ENCODE peak calls at places on chromosome 17, in nine cellular contexts. One of them, this sample, is unnamed.

GRCh38 chr17:282000-282911 is 70.4 kb downstream of the RPH3AL start:
- DNase-seq in PC-3: no peak
- DNase-seq in GM12864: no peak
- DNase-seq in body of pancreas: no peak
- DNase-seq in astrocyte of the spinal cord: no peak
- DNase-seq in IMR-90: no peak
- DNase-seq in fibroblast of lung: no peak
- DNase-seq in A549: no peak
- DNase-seq in aorta: peak
- DNase-seq in this sample: no peak

GRCh38 chr17:82489117-82489516 is 30.4 kb upstream of the FOXK2 start:
- DNase-seq in fibroblast of lung: peak
- DNase-seq in astrocyte of the spinal cord: peak
- DNase-seq in A549: no peak
- DNase-seq in PC-3: no peak
- DNase-seq in body of pancreas: no peak
- DNase-seq in GM12864: no peak
- DNase-seq in aorta: peak
- DNase-seq in IMR-90: peak
- DNase-seq in this sample: no peak

GRCh38 chr17:7445011-7445927 is at the start of gene CHRNB1:
- DNase-seq in IMR-90: peak
- DNase-seq in A549: peak
- DNase-seq in GM12864: no peak
- DNase-seq in astrocyte of the spinal cord: peak
- DNase-seq in fibroblast of lung: peak
- DNase-seq in aorta: peak
- DNase-seq in body of pancreas: peak
- DNase-seq in PC-3: no peak
- DNase-seq in this sample: peak

GRCh38 chr17:72494576-72494975 is 373.8 kb downstream of the SOX9 start:
- DNase-seq in GM12864: no peak
- DNase-seq in fibroblast of lung: no peak
- DNase-seq in PC-3: no peak
- DNase-seq in IMR-90: no peak
- DNase-seq in A549: no peak
- DNase-seq in body of pancreas: no peak
- DNase-seq in astrocyte of the spinal cord: no peak
- DNase-seq in aorta: no peak
- DNase-seq in this sample: no peak

GRCh38 chr17:76268015-76268749 is 3.0 kb downstream of the UBALD2 start:
- DNase-seq in A549: no peak
- DNase-seq in IMR-90: peak
- DNase-seq in body of pancreas: no peak
- DNase-seq in fibroblast of lung: peak
- DNase-seq in GM12864: no peak
- DNase-seq in PC-3: no peak
- DNase-seq in astrocyte of the spinal cord: peak
- DNase-seq in aorta: peak
- DNase-seq in this sample: no peak

GRCh38 chr17:42553866-42554249 is 1.1 kb downstream of the HSD17B1 start:
- DNase-seq in GM12864: no peak
- DNase-seq in aorta: no peak
- DNase-seq in body of pancreas: no peak
- DNase-seq in A549: no peak
- DNase-seq in fibroblast of lung: no peak
- DNase-seq in PC-3: peak
- DNase-seq in IMR-90: no peak
- DNase-seq in astrocyte of the spinal cord: no peak
- DNase-seq in this sample: no peak

GRCh38 chr17:76076765-76077581 is 2.0 kb upstream of the ZACN start:
- DNase-seq in PC-3: no peak
- DNase-seq in A549: no peak
- DNase-seq in body of pancreas: no peak
- DNase-seq in fibroblast of lung: no peak
- DNase-seq in aorta: no peak
- DNase-seq in astrocyte of the spinal cord: no peak
- DNase-seq in GM12864: no peak
- DNase-seq in IMR-90: peak
- DNase-seq in this sample: no peak

GRCh38 chr17:45824901-45825492 is 19.7 kb upstream of the SPPL2C start:
- DNase-seq in astrocyte of the spinal cord: no peak
- DNase-seq in fibroblast of lung: no peak
- DNase-seq in PC-3: no peak
- DNase-seq in A549: no peak
- DNase-seq in body of pancreas: no peak
- DNase-seq in IMR-90: no peak
- DNase-seq in GM12864: no peak
- DNase-seq in aorta: no peak
- DNase-seq in this sample: no peak

GRCh38 chr17:66841328-66841727 is 6.4 kb downstream of the CACNG5 start:
- DNase-seq in IMR-90: no peak
- DNase-seq in A549: no peak
- DNase-seq in astrocyte of the spinal cord: no peak
- DNase-seq in PC-3: peak
- DNase-seq in GM12864: no peak
- DNase-seq in body of pancreas: no peak
- DNase-seq in aorta: no peak
- DNase-seq in fibroblast of lung: no peak
- DNase-seq in this sample: no peak

GRCh38 chr17:29569245-29569950 is 897 bp downstream of the TP53I13 start:
- DNase-seq in fibroblast of lung: no peak
- DNase-seq in aorta: peak
- DNase-seq in A549: no peak
- DNase-seq in PC-3: peak
- DNase-seq in GM12864: no peak
- DNase-seq in body of pancreas: peak
- DNase-seq in astrocyte of the spinal cord: no peak
- DNase-seq in IMR-90: peak
- DNase-seq in this sample: no peak

GRCh38 chr17:48307814-48308411 is 122.1 kb downstream of the SKAP1 start:
- DNase-seq in PC-3: peak
- DNase-seq in GM12864: peak
- DNase-seq in fibroblast of lung: peak
- DNase-seq in body of pancreas: peak
- DNase-seq in A549: peak
- DNase-seq in astrocyte of the spinal cord: peak
- DNase-seq in aorta: no peak
- DNase-seq in IMR-90: peak
- DNase-seq in this sample: peak

GRCh38 chr17:29929006-29929543 is 953 bp downstream of the SSH2 start:
- DNase-seq in fibroblast of lung: peak
- DNase-seq in GM12864: no peak
- DNase-seq in astrocyte of the spinal cord: peak
- DNase-seq in A549: no peak
- DNase-seq in IMR-90: no peak
- DNase-seq in PC-3: peak
- DNase-seq in body of pancreas: peak
- DNase-seq in aorta: no peak
- DNase-seq in this sample: peak

DNA sequence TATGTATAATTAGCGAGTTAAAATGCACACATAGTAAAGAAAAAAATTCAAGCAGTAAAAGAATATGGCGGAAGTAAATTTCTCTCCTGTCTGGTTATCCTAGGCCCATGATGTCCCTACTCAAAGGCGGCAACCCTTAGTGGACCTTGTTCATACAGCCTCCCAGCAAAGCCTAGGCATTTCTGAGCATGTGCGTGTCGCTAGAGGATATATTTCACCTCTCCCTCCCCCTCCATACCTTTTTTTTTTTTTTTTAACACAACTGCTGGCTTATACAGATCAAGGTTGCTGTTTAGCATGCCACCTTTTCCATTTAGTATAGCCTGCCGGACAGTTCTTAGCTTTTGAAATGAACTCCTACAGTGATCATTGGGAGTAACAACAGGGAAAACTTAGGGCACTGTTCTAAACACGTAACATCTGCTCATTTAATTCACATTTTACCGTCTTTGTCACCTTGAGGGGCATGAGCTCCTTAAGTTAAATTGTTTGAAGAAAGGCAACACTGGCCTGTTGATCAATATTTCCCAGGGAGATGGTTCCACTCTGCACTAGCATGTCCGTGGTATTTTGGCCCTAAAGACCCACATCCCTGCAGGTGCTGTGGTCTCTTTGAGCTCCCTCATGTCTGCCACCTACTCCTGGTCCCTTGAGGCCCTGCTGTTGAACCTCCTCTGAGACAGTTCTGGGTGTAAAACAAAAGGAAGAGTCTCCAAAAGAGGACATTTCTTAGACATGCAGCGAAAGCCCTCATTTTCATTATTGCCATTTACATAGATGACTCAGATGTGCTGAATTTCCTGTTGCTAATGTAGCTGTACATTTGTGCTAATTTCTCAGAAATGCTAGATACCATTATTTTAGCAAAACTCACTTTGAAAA is 4.1 kb upstream of the TNFRSF13B start:
- DNase-seq in PC-3: peak
- DNase-seq in fibroblast of lung: no peak
- DNase-seq in astrocyte of the spinal cord: no peak
- DNase-seq in body of pancreas: no peak
- DNase-seq in aorta: no peak
- DNase-seq in GM12864: peak
- DNase-seq in IMR-90: no peak
- DNase-seq in A549: no peak
- DNase-seq in this sample: no peak
- H3K4me3 ChIP-seq in PC-3: no peak
- H3K4me3 ChIP-seq in fibroblast of lung: no peak
- H3K4me3 ChIP-seq in astrocyte of the spinal cord: no peak
- H3K4me3 ChIP-seq in body of pancreas: no peak
- H3K4me3 ChIP-seq in aorta: no peak
- H3K4me3 ChIP-seq in GM12864: peak
- H3K4me3 ChIP-seq in IMR-90: no peak
- H3K4me3 ChIP-seq in A549: no peak
- H3K4me3 ChIP-seq in this sample: no peak

DNA sequence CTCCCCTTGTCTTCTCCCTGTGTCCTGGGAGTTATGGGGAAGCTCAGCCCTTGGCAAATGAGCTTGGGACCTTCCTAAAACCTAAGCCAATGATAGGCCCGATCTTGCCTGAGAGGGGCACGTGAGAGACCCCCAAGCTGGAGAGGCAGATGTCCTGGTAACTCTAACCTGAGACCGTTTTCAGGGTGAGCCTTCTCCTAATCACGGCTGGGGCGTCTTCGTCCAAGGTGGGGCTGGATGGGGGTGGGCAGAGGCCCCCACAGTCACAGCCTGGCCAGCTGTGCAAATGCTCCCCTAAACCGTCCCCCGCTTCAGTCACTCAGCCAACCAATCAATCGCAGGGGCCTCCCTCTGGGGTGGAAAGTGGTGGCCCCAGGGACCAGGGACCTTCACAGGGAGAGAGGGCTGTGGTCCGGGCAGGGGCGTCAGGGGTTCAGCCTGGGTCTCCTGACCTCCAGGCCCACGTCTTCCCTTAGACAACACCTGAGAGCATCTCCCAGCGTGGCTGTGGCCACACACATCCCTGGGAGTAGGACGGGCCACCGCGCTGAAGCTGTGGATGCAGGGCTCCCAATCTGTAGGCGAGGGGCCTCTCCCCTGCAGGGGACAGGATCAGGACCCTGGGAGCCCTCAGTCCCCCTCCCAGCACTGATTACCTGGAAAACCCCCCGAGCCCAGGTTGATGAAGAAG is 30.6 kb downstream of the ACTG1 start:
- DNase-seq in GM12864: no peak
- DNase-seq in aorta: no peak
- DNase-seq in PC-3: no peak
- DNase-seq in body of pancreas: no peak
- DNase-seq in IMR-90: no peak
- DNase-seq in astrocyte of the spinal cord: no peak
- DNase-seq in fibroblast of lung: no peak
- DNase-seq in A549: no peak
- DNase-seq in this sample: no peak
- H3K4me3 ChIP-seq in GM12864: no peak
- H3K4me3 ChIP-seq in aorta: peak
- H3K4me3 ChIP-seq in PC-3: no peak
- H3K4me3 ChIP-seq in body of pancreas: no peak
- H3K4me3 ChIP-seq in IMR-90: peak
- H3K4me3 ChIP-seq in astrocyte of the spinal cord: peak
- H3K4me3 ChIP-seq in fibroblast of lung: no peak
- H3K4me3 ChIP-seq in A549: peak
- H3K4me3 ChIP-seq in this sample: no peak

DNA sequence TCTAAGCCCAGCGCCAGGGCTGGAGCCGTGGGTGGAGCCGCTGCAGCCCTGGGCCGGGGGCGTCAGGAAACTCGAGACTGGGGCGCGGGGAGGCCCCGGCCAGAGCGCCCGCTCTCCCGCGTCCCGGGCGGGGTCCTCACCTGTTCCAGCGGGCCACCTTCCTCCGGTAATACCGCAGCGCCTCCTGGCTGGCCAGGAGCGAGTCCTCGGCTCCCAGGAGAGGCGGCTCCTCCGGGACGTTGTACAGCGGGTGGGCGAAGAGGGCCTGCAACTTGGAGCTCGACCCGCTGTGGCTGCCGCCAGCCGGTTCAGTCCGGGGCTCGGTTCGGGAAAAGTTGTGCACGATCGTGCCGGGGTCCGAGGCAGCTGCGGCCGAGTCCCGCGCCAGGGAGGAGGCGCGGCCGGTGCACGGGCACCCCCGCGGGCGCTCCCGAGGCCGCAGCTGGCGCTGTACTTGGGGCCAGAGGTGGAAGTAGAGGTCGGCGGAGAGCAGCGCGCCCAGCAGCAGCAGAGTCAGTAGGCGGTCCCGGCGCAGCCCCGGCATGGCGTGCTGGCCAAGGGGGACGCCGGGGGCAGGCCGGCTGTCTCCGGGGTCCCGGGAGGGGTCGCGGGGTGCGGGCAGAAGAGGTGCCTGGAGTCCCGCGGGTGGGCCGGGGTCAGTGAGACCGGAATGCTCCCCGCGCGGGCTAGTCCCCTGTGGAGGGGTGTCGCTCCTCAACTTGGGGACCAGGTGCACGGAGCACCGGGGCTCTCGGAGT is 865 bp downstream of the FAM20A start:
- DNase-seq in astrocyte of the spinal cord: no peak
- DNase-seq in body of pancreas: peak
- DNase-seq in GM12864: no peak
- DNase-seq in fibroblast of lung: no peak
- DNase-seq in A549: peak
- DNase-seq in aorta: peak
- DNase-seq in PC-3: no peak
- DNase-seq in IMR-90: no peak
- DNase-seq in this sample: no peak
- H3K4me3 ChIP-seq in astrocyte of the spinal cord: peak
- H3K4me3 ChIP-seq in body of pancreas: peak
- H3K4me3 ChIP-seq in GM12864: no peak
- H3K4me3 ChIP-seq in fibroblast of lung: peak
- H3K4me3 ChIP-seq in A549: peak
- H3K4me3 ChIP-seq in aorta: peak
- H3K4me3 ChIP-seq in PC-3: no peak
- H3K4me3 ChIP-seq in IMR-90: peak
- H3K4me3 ChIP-seq in this sample: no peak

GRCh38 chr17:49647256-49647585 is 30.7 kb downstream of the SPOP start:
- DNase-seq in A549: no peak
- DNase-seq in aorta: no peak
- DNase-seq in astrocyte of the spinal cord: no peak
- DNase-seq in GM12864: no peak
- DNase-seq in IMR-90: no peak
- DNase-seq in body of pancreas: no peak
- DNase-seq in fibroblast of lung: no peak
- DNase-seq in PC-3: no peak
- DNase-seq in this sample: no peak

GRCh38 chr17:49645654-49646053 is 32.2 kb downstream of the SPOP start:
- DNase-seq in fibroblast of lung: no peak
- DNase-seq in body of pancreas: no peak
- DNase-seq in astrocyte of the spinal cord: no peak
- DNase-seq in GM12864: no peak
- DNase-seq in PC-3: no peak
- DNase-seq in IMR-90: no peak
- DNase-seq in aorta: no peak
- DNase-seq in A549: no peak
- DNase-seq in this sample: no peak

GRCh38 chr17:49646391-49647255 is 31.3 kb downstream of the SPOP start:
- DNase-seq in A549: no peak
- DNase-seq in IMR-90: peak
- DNase-seq in astrocyte of the spinal cord: peak
- DNase-seq in body of pancreas: no peak
- DNase-seq in GM12864: peak
- DNase-seq in PC-3: peak
- DNase-seq in fibroblast of lung: peak
- DNase-seq in aorta: no peak
- DNase-seq in this sample: peak
- H3K4me3 ChIP-seq in A549: no peak
- H3K4me3 ChIP-seq in IMR-90: peak
- H3K4me3 ChIP-seq in astrocyte of the spinal cord: peak
- H3K4me3 ChIP-seq in body of pancreas: no peak
- H3K4me3 ChIP-seq in GM12864: no peak
- H3K4me3 ChIP-seq in PC-3: peak
- H3K4me3 ChIP-seq in fibroblast of lung: no peak
- H3K4me3 ChIP-seq in aorta: no peak
- H3K4me3 ChIP-seq in this sample: no peak